ENCODE peak calls at places on chromosomes 16 and 17, in six cellular contexts. One of them, this sample, is unnamed.

GRCh38 chr17:69047368-69048263 is 13.1 kb downstream of the ABCA9 start:
- DNase-seq in cardiac fibroblast: peak
- DNase-seq in GM12865: no peak
- DNase-seq in AG04449: peak
- DNase-seq in hepatocyte: peak
- DNase-seq in endodermal cell: peak
- DNase-seq in this sample: peak

GRCh38 chr16:54178491-54178976 is 108.1 kb downstream of the IRX3 start:
- DNase-seq in cardiac fibroblast: no peak
- DNase-seq in endodermal cell: no peak
- DNase-seq in hepatocyte: peak
- DNase-seq in GM12865: no peak
- DNase-seq in AG04449: no peak
- DNase-seq in this sample: no peak

GRCh38 chr16:47979783-47980182 is 176.0 kb downstream of the ABCC12 start:
- DNase-seq in AG04449: no peak
- DNase-seq in endodermal cell: no peak
- DNase-seq in cardiac fibroblast: no peak
- DNase-seq in GM12865: no peak
- DNase-seq in hepatocyte: no peak
- DNase-seq in this sample: no peak

GRCh38 chr16:12067714-12068401 is 91.3 kb downstream of the SNX29 start:
- DNase-seq in hepatocyte: peak
- DNase-seq in endodermal cell: peak
- DNase-seq in cardiac fibroblast: peak
- DNase-seq in AG04449: peak
- DNase-seq in GM12865: peak
- DNase-seq in this sample: peak

GRCh38 chr16:86089986-86090385 is 191.0 kb downstream of the IRF8 start:
- DNase-seq in AG04449: no peak
- DNase-seq in hepatocyte: no peak
- DNase-seq in endodermal cell: no peak
- DNase-seq in cardiac fibroblast: no peak
- DNase-seq in GM12865: peak
- DNase-seq in this sample: no peak

GRCh38 chr16:51392651-51393187 is 241.6 kb upstream of the SALL1 start:
- DNase-seq in AG04449: peak
- DNase-seq in hepatocyte: peak
- DNase-seq in GM12865: no peak
- DNase-seq in cardiac fibroblast: peak
- DNase-seq in endodermal cell: peak
- DNase-seq in this sample: peak

GRCh38 chr17:81239714-81240555 is 817 bp downstream of the NDUFAF8 start:
- DNase-seq in GM12865: peak
- DNase-seq in AG04449: no peak
- DNase-seq in hepatocyte: peak
- DNase-seq in endodermal cell: no peak
- DNase-seq in cardiac fibroblast: no peak
- DNase-seq in this sample: peak

GRCh38 chr17:35708149-35708548 is 23.3 kb upstream of the RASL10B start:
- DNase-seq in endodermal cell: no peak
- DNase-seq in cardiac fibroblast: no peak
- DNase-seq in AG04449: no peak
- DNase-seq in GM12865: no peak
- DNase-seq in hepatocyte: no peak
- DNase-seq in this sample: peak

GRCh38 chr17:74812109-74812864 is 36.1 kb upstream of the NAT9 start:
- DNase-seq in endodermal cell: no peak
- DNase-seq in GM12865: no peak
- DNase-seq in hepatocyte: no peak
- DNase-seq in cardiac fibroblast: no peak
- DNase-seq in AG04449: no peak
- DNase-seq in this sample: peak

GRCh38 chr17:42387663-42388380 is 420 bp downstream of the STAT3 start:
- DNase-seq in AG04449: no peak
- DNase-seq in GM12865: no peak
- DNase-seq in endodermal cell: peak
- DNase-seq in cardiac fibroblast: peak
- DNase-seq in hepatocyte: peak
- DNase-seq in this sample: peak

GRCh38 chr16:48067388-48067787 is 88.4 kb downstream of the ABCC12 start:
- DNase-seq in endodermal cell: no peak
- DNase-seq in hepatocyte: no peak
- DNase-seq in AG04449: no peak
- DNase-seq in cardiac fibroblast: no peak
- DNase-seq in GM12865: no peak
- DNase-seq in this sample: no peak

GRCh38 chr17:1976000-1976682 is 49.0 kb downstream of the RTN4RL1 start:
- DNase-seq in endodermal cell: peak
- DNase-seq in AG04449: no peak
- DNase-seq in cardiac fibroblast: no peak
- DNase-seq in GM12865: peak
- DNase-seq in hepatocyte: no peak
- DNase-seq in this sample: no peak

GRCh38 chr16:84976644-84977400 is 34.5 kb downstream of the ZDHHC7 start:
- DNase-seq in GM12865: no peak
- DNase-seq in hepatocyte: peak
- DNase-seq in endodermal cell: no peak
- DNase-seq in AG04449: no peak
- DNase-seq in cardiac fibroblast: peak
- DNase-seq in this sample: peak

GRCh38 chr17:15973834-15974233 is 25.7 kb downstream of the ZSWIM7 start:
- DNase-seq in GM12865: no peak
- DNase-seq in cardiac fibroblast: no peak
- DNase-seq in AG04449: no peak
- DNase-seq in hepatocyte: no peak
- DNase-seq in endodermal cell: no peak
- DNase-seq in this sample: no peak

GRCh38 chr16:31134091-31134571 is 1.4 kb downstream of the PRSS8 start:
- DNase-seq in hepatocyte: peak
- DNase-seq in cardiac fibroblast: no peak
- DNase-seq in GM12865: no peak
- DNase-seq in endodermal cell: no peak
- DNase-seq in AG04449: no peak
- DNase-seq in this sample: no peak

GRCh38 chr16:1364510-1364909 is 12.8 kb downstream of the GNPTG start:
- DNase-seq in GM12865: no peak
- DNase-seq in endodermal cell: no peak
- DNase-seq in cardiac fibroblast: no peak
- DNase-seq in AG04449: no peak
- DNase-seq in hepatocyte: no peak
- DNase-seq in this sample: no peak

GRCh38 chr16:81654346-81654745 is 124.7 kb upstream of the PLCG2 start:
- DNase-seq in GM12865: no peak
- DNase-seq in AG04449: no peak
- DNase-seq in endodermal cell: no peak
- DNase-seq in hepatocyte: no peak
- DNase-seq in cardiac fibroblast: no peak
- DNase-seq in this sample: no peak
- H3K4me3 ChIP-seq in GM12865: no peak
- H3K4me3 ChIP-seq in AG04449: no peak
- H3K4me3 ChIP-seq in endodermal cell: no peak
- H3K4me3 ChIP-seq in hepatocyte: no peak
- H3K4me3 ChIP-seq in cardiac fibroblast: no peak
- H3K4me3 ChIP-seq in this sample: no peak

GRCh38 chr17:65005858-65006257 is 50.7 kb downstream of the GNA13 start:
- DNase-seq in AG04449: no peak
- DNase-seq in endodermal cell: no peak
- DNase-seq in cardiac fibroblast: no peak
- DNase-seq in hepatocyte: no peak
- DNase-seq in GM12865: peak
- DNase-seq in this sample: no peak

GRCh38 chr17:65013613-65014391 is 42.7 kb downstream of the GNA13 start:
- DNase-seq in hepatocyte: peak
- DNase-seq in GM12865: peak
- DNase-seq in cardiac fibroblast: peak
- DNase-seq in endodermal cell: no peak
- DNase-seq in AG04449: no peak
- DNase-seq in this sample: peak

GRCh38 chr17:65009848-65010247 is 46.7 kb downstream of the GNA13 start:
- DNase-seq in endodermal cell: no peak
- DNase-seq in AG04449: no peak
- DNase-seq in GM12865: no peak
- DNase-seq in hepatocyte: no peak
- DNase-seq in cardiac fibroblast: no peak
- DNase-seq in this sample: no peak

GRCh38 chr17:65011047-65011446 is 45.5 kb downstream of the GNA13 start:
- DNase-seq in cardiac fibroblast: no peak
- DNase-seq in AG04449: no peak
- DNase-seq in endodermal cell: no peak
- DNase-seq in hepatocyte: no peak
- DNase-seq in GM12865: no peak
- DNase-seq in this sample: no peak

GRCh38 chr17:65008877-65009276 is 47.7 kb downstream of the GNA13 start:
- DNase-seq in AG04449: no peak
- DNase-seq in endodermal cell: no peak
- DNase-seq in hepatocyte: no peak
- DNase-seq in GM12865: no peak
- DNase-seq in cardiac fibroblast: peak
- DNase-seq in this sample: peak
- H3K4me3 ChIP-seq in AG04449: no peak
- H3K4me3 ChIP-seq in endodermal cell: no peak
- H3K4me3 ChIP-seq in hepatocyte: no peak
- H3K4me3 ChIP-seq in GM12865: no peak
- H3K4me3 ChIP-seq in cardiac fibroblast: no peak
- H3K4me3 ChIP-seq in this sample: no peak

GRCh38 chr17:77173104-77173503 is 32.3 kb downstream of the SEC14L1 start:
- DNase-seq in endodermal cell: no peak
- DNase-seq in hepatocyte: no peak
- DNase-seq in GM12865: no peak
- DNase-seq in AG04449: no peak
- DNase-seq in cardiac fibroblast: no peak
- DNase-seq in this sample: no peak
- H3K4me3 ChIP-seq in endodermal cell: no peak
- H3K4me3 ChIP-seq in hepatocyte: no peak
- H3K4me3 ChIP-seq in GM12865: no peak
- H3K4me3 ChIP-seq in AG04449: no peak
- H3K4me3 ChIP-seq in cardiac fibroblast: no peak
- H3K4me3 ChIP-seq in this sample: no peak

GRCh38 chr16:68263559-68264127 is 683 bp upstream of the SLC7A6 start:
- DNase-seq in hepatocyte: no peak
- DNase-seq in cardiac fibroblast: no peak
- DNase-seq in endodermal cell: no peak
- DNase-seq in GM12865: no peak
- DNase-seq in AG04449: no peak
- DNase-seq in this sample: no peak
- H3K4me3 ChIP-seq in hepatocyte: peak
- H3K4me3 ChIP-seq in cardiac fibroblast: peak
- H3K4me3 ChIP-seq in endodermal cell: peak
- H3K4me3 ChIP-seq in GM12865: peak
- H3K4me3 ChIP-seq in AG04449: peak
- H3K4me3 ChIP-seq in this sample: peak

GRCh38 chr17:29133146-29133713 is 47.0 kb downstream of the MYO18A start:
- DNase-seq in AG04449: no peak
- DNase-seq in hepatocyte: no peak
- DNase-seq in cardiac fibroblast: peak
- DNase-seq in GM12865: no peak
- DNase-seq in endodermal cell: peak
- DNase-seq in this sample: peak
- H3K4me3 ChIP-seq in AG04449: no peak
- H3K4me3 ChIP-seq in hepatocyte: no peak
- H3K4me3 ChIP-seq in cardiac fibroblast: no peak
- H3K4me3 ChIP-seq in GM12865: no peak
- H3K4me3 ChIP-seq in endodermal cell: no peak
- H3K4me3 ChIP-seq in this sample: no peak

This sample was measured in choroid plexus epithelial cell.